ENCODE peak calls at places on chromosomes 16 and 17, in seven cellular contexts. M is EL; H is NCI-H1930; T is activated CD4-positive, alpha-beta T cell treated with anti-CD3 and anti-CD28 coated beads, Interleukin-2, amount 10 ng/mL, durations not matched to agents 7 days and 5 days; N is stimulated activated CD4-positive, alpha-beta T cell treated with anti-CD3 and anti-CD28 coated beads, TNF-alpha, amount 100 ng/mL, for 24 hours; U is endothelial cell; Y is choroid plexus epithelial cell. R is an unnamed sample.

GRCh38 chr16:29876578-29877249 is 13.7 kb upstream of the CDIPT start:
- DNase-seq in H (no peak), U (no peak), M (peak), N (no peak), T (peak), Y (no peak), R (no peak)

GRCh38 chr17:35640977-35641526 is 53.9 kb downstream of the AP2B1 start:
- DNase-seq in N (no peak), H (no peak), Y (no peak), T (no peak), M (no peak), U (no peak), R (no peak)

GRCh38 chr17:28554565-28554964 is 2.1 kb upstream of the UNC119 start:
- DNase-seq in T (no peak), N (no peak), U (no peak), H (no peak), M (peak), Y (no peak), R (no peak)

GRCh38 chr16:1496464-1496863 is 3.3 kb downstream of the TELO2 start:
- DNase-seq in T (no peak), H (no peak), N (no peak), U (no peak), Y (no peak), M (no peak), R (no peak)

GRCh38 chr17:35368086-35368824 is 5.2 kb downstream of the SLFN11 start:
- DNase-seq in Y (peak), M (peak), H (no peak), U (no peak), T (peak), N (no peak), R (no peak)

GRCh38 chr17:47742319-47743181 is 9.5 kb downstream of the TBX21 start:
- DNase-seq in U (peak), N (no peak), H (no peak), M (no peak), Y (no peak), T (peak), R (no peak)

GRCh38 chr16:81266680-81267095 is 28.2 kb downstream of the BCO1 start:
- DNase-seq in U (no peak), M (no peak), T (peak), Y (no peak), N (no peak), H (no peak), R (no peak)

GRCh38 chr17:81221371-81221841 is 1.4 kb downstream of the CEP131 start:
- DNase-seq in N (no peak), U (no peak), H (no peak), Y (no peak), T (no peak), M (no peak), R (no peak)

GRCh38 chr17:61076649-61077048 is 323.0 kb upstream of the TBX2 start:
- DNase-seq in Y (peak), T (no peak), M (no peak), H (peak), U (no peak), N (no peak), R (peak)

GRCh38 chr17:80345841-80346497 is 69.0 kb upstream of the ENDOV start:
- DNase-seq in N (no peak), T (no peak), U (no peak), Y (no peak), H (no peak), M (no peak), R (no peak)

GRCh38 chr17:37338847-37339246 is 36.9 kb upstream of the C17orf78 start:
- DNase-seq in U (no peak), M (no peak), T (no peak), H (no peak), N (no peak), Y (no peak), R (no peak)

GRCh38 chr17:82281502-82282238 is 8.2 kb upstream of the CSNK1D start:
- DNase-seq in M (peak), N (no peak), U (no peak), H (no peak), Y (no peak), T (no peak), R (peak)

GRCh38 chr17:7667616-7668406 is 17.1 kb downstream of the ATP1B2 start:
- DNase-seq in H (no peak), U (no peak), N (no peak), Y (no peak), M (no peak), T (no peak), R (no peak)

GRCh38 chr17:38982858-38983746 is 15.9 kb upstream of the FBXO47 start:
- DNase-seq in Y (peak), U (peak), N (no peak), M (peak), T (peak), H (peak), R (peak)

GRCh38 chr16:30567991-30568638 is 3.4 kb downstream of the ZNF688 start:
- DNase-seq in M (peak), U (no peak), N (no peak), H (no peak), T (peak), Y (peak), R (peak)

GRCh38 chr17:8593830-8594229 is 36.7 kb downstream of the MYH10 start:
- DNase-seq in H (no peak), T (no peak), M (no peak), U (no peak), Y (no peak), N (no peak), R (no peak)

GRCh38 chr17:39699818-39700147 is at the start of gene ERBB2:
- DNase-seq in N (no peak), T (no peak), M (peak), U (peak), Y (peak), H (no peak), R (peak)

GRCh38 chr17:48818361-48818841 is 1.4 kb upstream of the TTLL6 start:
- DNase-seq in N (no peak), U (no peak), T (no peak), H (no peak), M (no peak), Y (no peak), R (no peak)

GRCh38 chr16:24509536-24509935 is 29.8 kb upstream of the RBBP6 start:
- DNase-seq in T (no peak), Y (no peak), N (no peak), M (no peak), H (no peak), U (no peak), R (no peak)

GRCh38 chr17:15260376-15261062 is 4.6 kb downstream of the PMP22 start:
- DNase-seq in H (peak), M (peak), Y (peak), N (peak), U (peak), T (peak), R (peak)

GRCh38 chr16:13348416-13348815 is 447.0 kb downstream of the SHISA9 start:
- DNase-seq in M (no peak), Y (no peak), N (no peak), U (no peak), T (no peak), H (no peak), R (no peak)

GRCh38 chr16:30356401-30357084 is 1.4 kb upstream of the CD2BP2 start:
- DNase-seq in T (no peak), U (no peak), N (no peak), Y (no peak), H (no peak), M (no peak), R (no peak)

GRCh38 chr16:81279375-81279774 is 35.4 kb upstream of the GAN start:
- DNase-seq in U (no peak), H (no peak), Y (peak), T (no peak), M (peak), N (no peak), R (peak)

GRCh38 chr17:40498281-40499084 is 2.9 kb downstream of the TNS4 start:
- DNase-seq in Y (no peak), H (no peak), N (no peak), T (no peak), U (no peak), M (no peak), R (no peak)

GRCh38 chr17:48734328-48735056 is 5.9 kb upstream of the HOXB13 start:
- DNase-seq in N (no peak), T (no peak), U (no peak), Y (no peak), H (no peak), M (no peak), R (no peak)

GRCh38 chr16:610513-611381 is 20.0 kb upstream of the WFIKKN1 start:
- DNase-seq in M (no peak), T (peak), U (peak), N (no peak), H (no peak), Y (peak), R (no peak)

GRCh38 chr16:85210423-85211169 is 98.3 kb upstream of the CIBAR2 start:
- DNase-seq in T (no peak), M (peak), U (no peak), Y (peak), H (no peak), N (no peak), R (peak)

GRCh38 chr17:61393550-61393903 is 6.1 kb upstream of the TBX2 start:
- DNase-seq in H (no peak), M (no peak), T (no peak), U (no peak), N (no peak), Y (no peak), R (no peak)

GRCh38 chr16:51651061-51651466 is 500.0 kb upstream of the SALL1 start:
- DNase-seq in Y (no peak), N (no peak), H (no peak), M (no peak), T (no peak), U (no peak), R (no peak)

GRCh38 chr17:58756246-58757161 is 850 bp downstream of the PPM1E start:
- DNase-seq in U (peak), T (no peak), N (no peak), H (no peak), Y (peak), M (peak), R (no peak)

GRCh38 chr17:81044764-81045589 is 10.0 kb downstream of the BAIAP2 start:
- DNase-seq in M (peak), N (no peak), H (no peak), Y (peak), T (no peak), U (peak), R (peak)

GRCh38 chr17:4230142-4230541 is 33.6 kb downstream of the ANKFY1 start:
- DNase-seq in N (no peak), T (no peak), U (no peak), M (peak), H (no peak), Y (peak), R (peak)

GRCh38 chr17:27455914-27456680 is at the start of gene KSR1:
- DNase-seq in U (peak), H (peak), Y (peak), N (peak), M (peak), T (peak), R (peak)

GRCh38 chr17:49198206-49198605 is 12.2 kb downstream of the GNGT2 start:
- DNase-seq in M (no peak), H (no peak), N (no peak), U (no peak), T (no peak), Y (no peak), R (no peak)